ENCODE peak calls at places on chromosome 18, in six cellular contexts. J is BE2C, B is Calu3, W is SK-N-SH, K is transverse colon, N is testis. G is an unnamed sample.

GRCh38 chr18:74414951-74415515 is 42.1 kb downstream of the DIPK1C start:
- DNase-seq in K (no peak), N (no peak), W (no peak), J (peak), B (no peak), G (no peak)

GRCh38 chr18:37552296-37552695 is 13.3 kb downstream of the CELF4 start:
- DNase-seq in B (no peak), W (no peak), J (no peak), K (no peak), N (no peak), G (no peak)

GRCh38 chr18:7467708-7468466 is 99.2 kb upstream of the PTPRM start:
- DNase-seq in W (no peak), B (no peak), K (no peak), J (peak), N (no peak), G (peak)

GRCh38 chr18:69617888-69618287 is 217.2 kb downstream of the DOK6 start:
- DNase-seq in J (no peak), K (no peak), B (no peak), N (no peak), W (no peak), G (no peak)

GRCh38 chr18:51647942-51648341 is 450.5 kb upstream of the MEX3C start:
- DNase-seq in B (no peak), W (no peak), N (no peak), K (no peak), J (no peak), G (no peak)

GRCh38 chr18:77059294-77059916 is 73.2 kb downstream of the MBP start:
- DNase-seq in N (peak), K (no peak), J (peak), W (peak), B (peak), G (peak)

GRCh38 chr18:24814521-24814920 is 354.1 kb downstream of the HRH4 start:
- DNase-seq in B (no peak), J (no peak), K (no peak), N (no peak), W (no peak), G (no peak)

GRCh38 chr18:79945118-79946042 is 6.1 kb downstream of the SLC66A2 start:
- DNase-seq in W (no peak), B (no peak), J (no peak), K (peak), N (peak), G (no peak)

GRCh38 chr18:21366896-21367295 is 124.9 kb downstream of the GREB1L start:
- DNase-seq in J (no peak), B (no peak), N (no peak), K (no peak), W (no peak), G (no peak)

GRCh38 chr18:44766461-44766860 is 85.8 kb downstream of the SETBP1 start:
- DNase-seq in K (no peak), N (no peak), J (no peak), W (no peak), B (no peak), G (no peak)

GRCh38 chr18:77032121-77032758 is 100.3 kb downstream of the MBP start:
- DNase-seq in B (no peak), W (no peak), K (no peak), J (no peak), N (no peak), G (no peak)

DNA sequence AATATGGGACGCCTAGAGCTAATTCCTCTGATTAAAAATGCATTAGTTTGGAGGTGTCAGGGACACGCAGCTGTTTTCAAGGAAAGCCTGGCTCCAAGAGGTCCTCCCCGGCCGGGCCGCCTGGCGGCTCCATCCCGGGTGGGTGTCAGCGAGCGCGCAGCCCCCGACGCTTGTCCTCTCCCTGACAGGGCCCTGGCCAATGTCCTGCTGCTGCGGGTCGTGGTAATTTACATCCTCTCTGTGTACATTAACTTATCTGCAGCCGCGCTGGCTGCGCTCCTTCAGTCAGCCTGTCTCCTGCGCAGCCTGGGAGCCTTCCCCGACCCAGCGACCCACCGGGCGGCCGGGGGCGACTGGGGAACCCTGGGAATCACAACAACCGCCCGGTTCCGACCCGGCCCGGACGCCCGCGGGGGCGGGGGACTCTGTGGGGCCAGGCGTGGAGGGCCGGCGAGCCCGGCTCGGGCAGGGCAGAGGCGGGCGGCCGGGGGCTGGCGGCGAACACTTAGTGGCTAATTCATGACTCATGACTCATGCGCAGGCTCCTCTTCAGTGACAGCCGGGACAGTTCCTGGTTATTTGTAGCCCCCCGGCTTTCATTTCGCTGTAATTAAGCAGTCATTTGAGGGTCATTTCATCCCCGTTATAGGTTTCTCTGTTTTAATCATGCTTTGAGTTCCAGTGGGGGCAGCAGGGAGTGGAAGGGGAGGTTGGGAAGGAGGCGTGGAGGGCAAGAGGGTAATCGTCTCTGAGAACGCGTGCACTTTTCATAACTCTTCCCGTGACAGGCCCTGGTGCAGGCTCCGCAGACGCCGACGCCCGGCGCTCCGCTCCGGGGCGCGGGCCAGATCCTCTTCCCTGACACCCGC is 141.9 kb upstream of the CTAGE1 start:
- DNase-seq in J (peak), N (peak), K (peak), B (peak), W (peak), G (peak)
- TF ChIP-seq CTCF in J (peak), N (peak), K (peak), B (no peak), W (no peak), G (no peak)

DNA sequence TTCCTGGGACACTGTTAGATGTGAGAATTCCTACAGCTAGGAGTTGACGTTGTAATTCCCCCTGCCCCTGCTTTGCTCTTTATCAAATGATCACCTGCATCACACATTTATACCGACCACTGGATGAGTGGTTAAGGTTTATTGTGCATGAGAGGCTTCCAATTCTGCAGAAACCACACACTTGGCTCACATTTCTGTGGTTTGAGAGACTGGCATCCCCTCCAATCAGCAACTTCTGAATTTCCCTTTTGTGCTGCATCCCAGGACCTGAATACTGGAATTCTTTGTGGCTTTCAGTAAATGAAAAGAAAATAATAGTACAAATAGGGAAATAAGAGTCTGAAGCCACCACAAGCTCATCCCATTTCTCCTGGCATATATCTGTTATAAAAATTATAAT is 628.7 kb upstream of the PIK3C3 start:
- DNase-seq in W (no peak), K (no peak), J (no peak), B (no peak), N (no peak), G (no peak)
- TF ChIP-seq CTCF in W (no peak), K (no peak), J (no peak), B (no peak), N (no peak), G (no peak)

DNA sequence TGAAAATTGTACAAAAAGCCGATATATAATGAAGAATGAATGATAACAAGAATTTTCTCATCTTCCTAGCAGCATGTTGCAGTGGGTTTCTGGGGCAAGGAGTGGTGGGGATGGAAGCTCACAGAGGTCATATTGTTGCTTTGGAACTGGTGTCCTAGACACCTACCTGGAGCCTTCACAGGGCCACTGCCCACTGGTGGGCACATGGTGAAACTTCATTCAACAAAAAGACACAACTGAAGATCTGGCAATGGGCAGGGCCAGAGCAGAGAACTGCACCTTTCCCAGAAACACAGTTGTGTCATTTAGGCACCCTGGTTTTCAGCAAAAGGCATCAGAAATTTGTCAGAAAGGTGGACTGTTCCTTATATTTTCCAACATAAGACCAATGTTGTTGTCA is 115.3 kb downstream of the FHOD3 start:
- DNase-seq in J (peak), K (no peak), N (peak), W (peak), B (peak), G (no peak)
- TF ChIP-seq CTCF in J (peak), K (peak), N (no peak), W (peak), B (no peak), G (peak)

GRCh38 chr18:9724797-9725196 is 16.7 kb downstream of the RAB31 start:
- DNase-seq in N (no peak), J (no peak), B (no peak), K (no peak), W (no peak), G (no peak)

GRCh38 chr18:9720327-9720726 is 12.2 kb downstream of the RAB31 start:
- DNase-seq in B (no peak), K (no peak), N (no peak), W (no peak), J (no peak), G (no peak)

GRCh38 chr18:9719421-9719981 is 11.4 kb downstream of the RAB31 start:
- DNase-seq in J (no peak), N (no peak), B (no peak), K (no peak), W (no peak), G (no peak)

GRCh38 chr18:9721893-9722515 is 13.9 kb downstream of the RAB31 start:
- DNase-seq in B (no peak), W (no peak), N (no peak), K (no peak), J (no peak), G (no peak)

DNA sequence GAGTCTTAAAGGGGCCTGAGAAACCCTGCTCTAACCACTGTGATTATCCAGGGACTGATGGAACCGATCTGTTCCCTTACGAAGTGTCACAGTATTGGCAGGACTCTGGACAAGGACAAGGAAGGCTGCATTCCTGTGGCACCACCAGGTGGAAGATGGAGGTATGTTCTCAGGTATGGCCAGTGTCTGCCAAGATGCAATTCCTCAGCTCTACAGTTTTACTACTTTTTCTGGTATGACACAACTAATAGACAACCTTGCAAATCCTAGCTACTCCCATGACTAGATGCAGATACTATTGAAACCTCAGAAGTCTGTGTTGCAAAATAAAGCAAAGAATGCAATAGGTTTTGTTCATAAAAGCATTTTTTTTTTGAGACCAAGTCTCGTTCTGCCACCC is 14.6 kb downstream of the RAB31 start:
- DNase-seq in N (no peak), B (peak), J (no peak), W (no peak), K (peak), G (no peak)
- TF ChIP-seq CTCF in N (no peak), B (peak), J (no peak), W (no peak), K (peak), G (no peak)

GRCh38 chr18:36372902-36373301 is 75.4 kb downstream of the FHOD3 start:
- DNase-seq in N (no peak), B (peak), W (no peak), J (no peak), K (no peak), G (no peak)
- TF ChIP-seq CTCF in N (no peak), B (peak), W (no peak), J (no peak), K (no peak), G (no peak)

GRCh38 chr18:65435529-65435928 is 315.3 kb upstream of the CDH7 start:
- DNase-seq in N (no peak), J (peak), K (no peak), B (no peak), W (no peak), G (no peak)

GRCh38 chr18:65436430-65436829 is 314.4 kb upstream of the CDH7 start:
- DNase-seq in B (no peak), J (no peak), W (no peak), N (no peak), K (no peak), G (no peak)

GRCh38 chr18:65439184-65439583 is 311.6 kb upstream of the CDH7 start:
- DNase-seq in N (no peak), K (no peak), B (no peak), J (no peak), W (peak), G (no peak)
- TF ChIP-seq CTCF in N (no peak), K (no peak), B (no peak), J (peak), W (peak), G (peak)

GRCh38 chr18:49071776-49072175 is 121.0 kb upstream of the SMAD7 start:
- DNase-seq in K (no peak), B (no peak), W (peak), N (no peak), J (no peak), G (no peak)

GRCh38 chr18:49070552-49070951 is 119.8 kb upstream of the SMAD7 start:
- DNase-seq in N (no peak), B (no peak), K (no peak), W (no peak), J (no peak), G (no peak)

GRCh38 chr18:49071365-49071764 is 120.6 kb upstream of the SMAD7 start:
- DNase-seq in N (no peak), K (no peak), J (no peak), W (no peak), B (no peak), G (no peak)

GRCh38 chr18:49062832-49063226 is 112.1 kb upstream of the SMAD7 start:
- DNase-seq in J (no peak), K (no peak), W (no peak), N (no peak), B (no peak), G (no peak)

DNA sequence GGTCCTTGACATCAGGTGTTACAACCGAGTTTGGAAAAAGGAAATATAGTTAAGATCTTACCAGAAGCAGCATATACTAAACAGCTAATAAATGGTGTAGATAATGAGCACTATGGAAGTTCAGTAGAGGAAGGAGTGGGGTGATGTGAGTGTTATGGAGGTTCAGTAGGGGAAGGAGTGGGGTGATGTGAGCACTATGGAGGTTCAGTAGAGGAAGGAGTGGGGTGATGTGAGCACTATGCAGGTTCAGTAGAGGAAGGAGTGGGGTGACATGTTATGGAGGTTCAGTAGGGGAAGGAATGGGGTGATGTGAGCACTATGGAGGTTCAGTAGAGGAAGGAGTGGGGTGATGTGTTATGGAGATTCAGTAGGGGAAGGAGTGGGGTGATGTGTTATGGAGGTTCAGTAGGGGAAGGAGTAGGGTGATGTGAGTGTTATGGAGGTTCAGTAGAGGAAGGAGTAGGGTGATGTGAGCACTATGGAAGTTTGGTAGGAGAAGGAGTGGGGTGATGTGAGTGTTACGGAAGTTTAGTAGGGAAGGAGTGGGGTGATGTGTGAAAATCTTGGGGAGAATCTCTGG is 116.3 kb upstream of the SMAD7 start:
- DNase-seq in B (no peak), K (no peak), N (no peak), J (no peak), W (no peak), G (no peak)
- TF ChIP-seq CTCF in B (no peak), K (no peak), N (no peak), J (no peak), W (no peak), G (no peak)

GRCh38 chr18:10003281-10003680 is 89.5 kb downstream of the VAPA start:
- DNase-seq in W (no peak), J (no peak), B (no peak), N (no peak), K (no peak), G (no peak)

GRCh38 chr18:10006261-10006903 is 92.6 kb downstream of the VAPA start:
- DNase-seq in N (no peak), B (no peak), J (no peak), W (peak), K (no peak), G (no peak)

GRCh38 chr18:10008006-10008647 is 94.3 kb downstream of the VAPA start:
- DNase-seq in W (no peak), N (no peak), B (no peak), J (no peak), K (no peak), G (no peak)

GRCh38 chr18:9998330-9998729 is 84.5 kb downstream of the VAPA start:
- DNase-seq in B (no peak), J (no peak), N (no peak), W (no peak), K (no peak), G (no peak)

DNA sequence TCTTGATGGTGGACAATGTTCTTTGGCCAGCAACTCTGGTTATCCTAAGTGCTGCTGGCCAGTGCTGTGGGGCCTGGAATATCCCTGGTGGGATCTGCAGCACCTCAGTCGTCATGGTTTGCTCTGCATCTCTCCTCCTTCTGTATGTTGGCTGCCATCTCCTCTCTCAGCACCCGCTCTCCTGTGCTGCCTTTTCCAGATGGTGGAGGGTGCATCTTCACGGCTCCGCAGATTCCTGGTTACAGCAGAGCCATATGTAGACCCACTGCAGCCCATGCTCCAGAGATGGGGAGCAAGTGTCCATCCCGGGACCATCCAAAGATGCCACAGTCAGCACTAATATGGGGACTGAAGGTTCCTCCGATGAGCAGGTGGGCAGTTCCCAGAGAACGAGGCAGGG is 90.0 kb downstream of the VAPA start:
- DNase-seq in K (no peak), B (no peak), J (no peak), N (no peak), W (no peak), G (no peak)
- TF ChIP-seq CTCF in K (no peak), B (no peak), J (no peak), N (no peak), W (no peak), G (no peak)

DNA sequence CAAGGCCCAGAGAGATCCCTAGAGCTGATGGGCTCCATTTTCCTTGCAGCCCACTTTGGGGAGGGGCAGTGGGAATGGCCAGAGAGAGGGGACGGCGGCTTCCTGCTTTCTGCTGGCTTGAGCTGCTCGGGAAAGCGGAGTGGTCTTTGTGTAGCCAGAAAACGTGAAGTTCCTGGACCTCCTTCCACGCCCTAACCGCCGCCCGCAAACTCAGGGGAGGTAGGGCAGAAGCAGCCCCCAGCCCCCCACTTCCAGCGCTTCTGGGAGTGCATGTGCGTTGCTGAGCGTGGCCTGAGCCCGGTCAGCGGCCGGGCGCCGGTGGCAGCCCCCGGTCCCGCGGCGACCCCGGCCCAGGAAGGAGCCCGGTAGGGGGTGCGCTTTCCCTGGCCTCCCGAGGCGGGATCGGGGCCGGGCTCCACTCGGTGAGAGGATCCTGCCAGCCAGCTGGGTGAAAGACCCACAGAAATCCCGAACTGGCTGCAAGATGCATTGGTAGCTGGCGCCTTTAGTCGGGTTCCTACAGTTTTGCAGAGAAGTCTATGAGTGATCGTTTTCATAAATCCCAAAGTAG is 25.3 kb upstream of the BOD1L2 start:
- DNase-seq in W (no peak), J (no peak), K (no peak), B (no peak), N (no peak), G (peak)
- TF ChIP-seq CTCF in W (no peak), J (no peak), K (no peak), B (no peak), N (no peak), G (peak)

DNA sequence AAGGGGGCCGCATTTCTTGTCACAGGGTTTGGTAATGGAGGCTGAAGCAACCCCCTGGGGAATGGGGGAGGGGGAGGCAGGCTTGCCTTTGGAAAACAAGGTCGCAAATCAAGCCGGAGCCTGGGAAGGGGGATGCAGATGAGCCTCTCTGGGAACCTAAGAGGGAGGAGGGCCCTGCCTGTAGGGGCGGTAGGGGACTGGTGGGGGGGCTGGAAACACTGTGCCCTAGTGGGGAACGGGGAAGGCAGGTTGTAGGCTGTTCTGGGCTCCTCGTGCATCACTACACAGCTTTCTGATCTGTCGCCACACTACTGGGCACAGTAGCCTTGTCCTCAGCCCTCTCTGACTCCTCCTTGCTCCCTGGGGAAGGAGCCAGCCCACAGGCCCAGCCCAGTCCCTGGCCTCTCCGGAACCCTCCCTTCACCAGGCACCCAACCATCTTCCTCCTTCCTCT is 170.3 kb upstream of the SMAD2 start:
- DNase-seq in K (no peak), J (peak), N (peak), B (no peak), W (peak), G (peak)
- TF ChIP-seq CTCF in K (no peak), J (peak), N (no peak), B (no peak), W (no peak), G (no peak)

G was measured in nephron progenitor cell.